ENCODE peak calls at places on chromosomes 5 and 9, in nine cellular contexts. N is BJ; L is T-cell; M is transverse colon; G is fibroblast of gingiva; F is osteocyte; U is stimulated activated CD8-positive, alpha-beta memory T cell treated with anti-CD3 and anti-CD28 coated beads, Interleukin-7, amount 100 ng/mL, for 24 hours; T is T-helper 2 cell; V is foreskin keratinocyte. O is an unnamed sample.

GRCh38 chr5:10902145-10902544 is 141.1 kb upstream of the DAP start:
- DNase-seq in N (peak), L (no peak), M (no peak), G (no peak), F (no peak), U (no peak), T (no peak), V (no peak), O (no peak)

GRCh38 chr5:34059997-34060396 is 17.0 kb upstream of the C1QTNF3 start:
- DNase-seq in N (no peak), L (no peak), M (no peak), G (no peak), F (no peak), U (no peak), T (no peak), V (no peak), O (no peak)

GRCh38 chr9:34896112-34896511 is 62.0 kb upstream of the PHF24 start:
- DNase-seq in N (no peak), L (no peak), M (no peak), G (no peak), F (no peak), U (no peak), T (no peak), V (no peak), O (no peak)

GRCh38 chr9:133057006-133057405 is 4.8 kb upstream of the CEL start:
- DNase-seq in N (no peak), L (peak), M (no peak), G (no peak), F (no peak), U (no peak), T (no peak), V (no peak), O (no peak)

GRCh38 chr9:84780385-84780784 is 110.9 kb downstream of the NTRK2 start:
- DNase-seq in N (no peak), L (no peak), M (no peak), G (no peak), F (no peak), U (no peak), T (no peak), V (no peak), O (no peak)

GRCh38 chr5:119275146-119275872 is 80.5 kb upstream of the TNFAIP8 start:
- DNase-seq in N (no peak), L (no peak), M (no peak), G (peak), F (no peak), U (no peak), T (no peak), V (peak), O (no peak)

GRCh38 chr5:178839319-178839704 is 20.4 kb upstream of the ZNF354B start:
- DNase-seq in N (no peak), L (peak), M (peak), G (no peak), F (no peak), U (peak), T (no peak), V (no peak), O (peak)

GRCh38 chr9:121700165-121700830 is 48.9 kb downstream of the DAB2IP start:
- DNase-seq in N (no peak), L (no peak), M (peak), G (peak), F (no peak), U (no peak), T (no peak), V (peak), O (peak)

GRCh38 chr5:141208478-141208877 is at the start of gene PCDHB12:
- DNase-seq in N (no peak), L (no peak), M (no peak), G (no peak), F (no peak), U (no peak), T (no peak), V (no peak), O (peak)

GRCh38 chr5:132684922-132685720 is 11.3 kb downstream of the IL4 start:
- DNase-seq in N (no peak), L (no peak), M (no peak), G (no peak), F (no peak), U (no peak), T (no peak), V (no peak), O (no peak)

GRCh38 chr5:55603947-55604346 is 69.2 kb upstream of the PLPP1 start:
- DNase-seq in N (no peak), L (no peak), M (no peak), G (peak), F (no peak), U (no peak), T (no peak), V (no peak), O (peak)

GRCh38 chr9:83299556-83299955 is 236.6 kb upstream of the RASEF start:
- DNase-seq in N (peak), L (no peak), M (no peak), G (peak), F (no peak), U (no peak), T (no peak), V (no peak), O (no peak)

GRCh38 chr5:76256116-76256889 is 146.8 kb upstream of the IQGAP2 start:
- DNase-seq in N (no peak), L (peak), M (peak), G (peak), F (no peak), U (peak), T (peak), V (peak), O (peak)

GRCh38 chr5:116575635-116576042 is 1.0 kb upstream of the SEMA6A start:
- DNase-seq in N (no peak), L (no peak), M (peak), G (no peak), F (no peak), U (no peak), T (no peak), V (no peak), O (peak)

GRCh38 chr5:114097570-114097969 is 264.3 kb upstream of the KCNN2 start:
- DNase-seq in N (no peak), L (no peak), M (no peak), G (no peak), F (no peak), U (no peak), T (no peak), V (no peak), O (no peak)

GRCh38 chr5:169422087-169422486 is 121.1 kb upstream of the SLIT3 start:
- DNase-seq in N (no peak), L (no peak), M (no peak), G (no peak), F (no peak), U (no peak), T (no peak), V (no peak), O (no peak)

GRCh38 chr5:87099967-87100366 is 167.7 kb upstream of the RASA1 start:
- DNase-seq in N (no peak), L (no peak), M (no peak), G (no peak), F (no peak), U (no peak), T (no peak), V (no peak), O (no peak)

GRCh38 chr9:135282001-135282731 is 194.7 kb downstream of the OLFM1 start:
- DNase-seq in N (no peak), L (peak), M (peak), G (no peak), F (no peak), U (no peak), T (no peak), V (peak), O (peak)

GRCh38 chr5:129361441-129362025 is 98.6 kb upstream of the ADAMTS19 start:
- DNase-seq in N (no peak), L (no peak), M (no peak), G (peak), F (no peak), U (no peak), T (no peak), V (no peak), O (no peak)

GRCh38 chr5:133506165-133506564 is 106.2 kb downstream of the FSTL4 start:
- DNase-seq in N (no peak), L (no peak), M (no peak), G (no peak), F (peak), U (no peak), T (no peak), V (no peak), O (no peak)